ENCODE peak calls at places on chromosomes 13 and 19, in eight cellular contexts. Q, M, R, H, U, E, J and T are unnamed samples.

GRCh38 chr13:42110410-42111155 is 62.1 kb downstream of the DGKH start:
- DNase-seq in U (peak; percentile 55), M (no peak), H (peak; percentile 4), Q (no peak), J (peak; percentile 50), R (no peak), E (no peak), T (peak; percentile 51)

GRCh38 chr13:39516140-39516539 is 86.9 kb downstream of the LHFPL6 start:
- DNase-seq in E (no peak), Q (no peak), R (no peak), H (no peak), M (no peak), U (no peak), J (no peak), T (no peak)

GRCh38 chr19:19348266-19348665 is 27.6 kb downstream of the MAU2 start:
- DNase-seq in H (no peak), Q (no peak), U (no peak), R (no peak), J (no peak), M (no peak), E (no peak), T (no peak)

GRCh38 chr19:51710163-51710562 is 13.6 kb downstream of the HAS1 start:
- DNase-seq in U (no peak), E (no peak), J (no peak), Q (no peak), M (no peak), H (no peak), R (no peak), T (no peak)

GRCh38 chr19:54137913-54138776 is 583 bp downstream of the CNOT3 start:
- DNase-seq in E (peak; percentile 44), U (peak; percentile 55), R (no peak), M (no peak), Q (no peak), J (no peak), H (peak; percentile 39), T (peak; percentile 40)

GRCh38 chr19:47520343-47520806 is 5.5 kb upstream of the NAPA start:
- DNase-seq in J (no peak), M (no peak), E (no peak), H (no peak), Q (no peak), R (no peak), U (no peak), T (no peak)

GRCh38 chr19:19297759-19298158 is 22.6 kb downstream of the SUGP1 start:
- DNase-seq in M (no peak), E (no peak), R (no peak), J (no peak), U (no peak), H (no peak), Q (no peak), T (no peak)

GRCh38 chr13:24662195-24663088 is 17.8 kb upstream of the ATP12A start:
- DNase-seq in R (no peak), J (no peak), Q (no peak), M (no peak), E (no peak), U (no peak), H (no peak), T (no peak)

GRCh38 chr19:5536337-5536894 is 31.3 kb downstream of the TINCR start:
- DNase-seq in Q (peak; percentile 96), E (no peak), R (peak; percentile 88), J (peak; percentile 46), U (no peak), M (peak; percentile 78), H (no peak), T (no peak)

GRCh38 chr13:112713517-112714253 is 23.8 kb downstream of the ATP11A start:
- DNase-seq in M (no peak), Q (no peak), J (no peak), H (no peak), U (no peak), E (no peak), R (no peak), T (no peak)

GRCh38 chr19:48881741-48882657 is 9.8 kb downstream of the PPP1R15A start:
- DNase-seq in M (peak; percentile 66), Q (peak; percentile 85), H (no peak), R (no peak), E (no peak), J (no peak), U (no peak), T (no peak)

GRCh38 chr19:18173054-18173571 is 500 bp upstream of the IFI30 start:
- DNase-seq in H (no peak), Q (no peak), R (peak; percentile 90), U (no peak), M (peak; percentile 87), J (no peak), E (no peak), T (peak; percentile 46)

GRCh38 chr13:25733061-25733491 is 318.7 kb downstream of the SHISA2 start:
- DNase-seq in E (no peak), H (no peak), M (no peak), U (no peak), Q (no peak), J (peak; percentile 78), R (no peak), T (no peak)

GRCh38 chr13:73307481-73307880 is 248.7 kb downstream of the KLF5 start:
- DNase-seq in R (no peak), E (no peak), U (no peak), Q (no peak), M (no peak), J (no peak), H (no peak), T (no peak)

GRCh38 chr13:65095697-65096096 is 2134.4 kb downstream of the PCDH9 start:
- DNase-seq in J (no peak), R (no peak), M (no peak), H (no peak), U (no peak), E (no peak), Q (no peak), T (no peak)

GRCh38 chr13:101384929-101385328 is 31.4 kb downstream of the NALCN start:
- DNase-seq in U (no peak), H (no peak), J (no peak), R (no peak), Q (no peak), M (no peak), E (no peak), T (no peak)

GRCh38 chr13:19062019-19062646 is 119.5 kb downstream of the TUBA3C start:
- DNase-seq in H (no peak), U (no peak), M (peak; percentile 48), R (no peak), Q (no peak), J (no peak), E (no peak), T (no peak)

GRCh38 chr13:85261757-85262346 is 537.4 kb downstream of the SLITRK6 start:
- DNase-seq in M (no peak), E (no peak), Q (no peak), R (no peak), U (no peak), H (no peak), J (peak; percentile 22), T (no peak)

GRCh38 chr13:50124536-50125305 is 109.5 kb downstream of the KCNRG start:
- DNase-seq in Q (peak; percentile 69), M (no peak), E (peak; percentile 97), H (peak; percentile 91), U (peak; percentile 58), J (peak; percentile 98), R (peak; percentile 98), T (no peak)